ENCODE peak calls at places on chromosomes 3 and 15, in eight cellular contexts. S is endodermal cell; U is CD8-positive, alpha-beta T cell; T is cardiac muscle cell; H is mesendoderm; G is heart left ventricle; R is Karpas-422; Z is right cardiac atrium. C is an unnamed sample.
A peak's percentile ranks its signal among the peaks of the same experiment; 100 is the strongest.

GRCh38 chr3:83765971-83766370 is 1192.8 kb upstream of the CADM2 start:
- DNase-seq in T (no peak), H (no peak), G (no peak), S (no peak), Z (no peak), R (no peak), U (no peak), C (no peak)

GRCh38 chr3:171239757-171240503 is 213.4 kb upstream of the SLC2A2 start:
- DNase-seq in U (no peak), H (no peak), R (no peak), G (no peak), S (no peak), T (no peak), Z (no peak), C (no peak)

GRCh38 chr3:155946178-155946577 is 75.7 kb downstream of the GMPS start:
- DNase-seq in H (peak; percentile 22), T (peak; percentile 84), R (no peak), Z (no peak), S (no peak), U (no peak), G (no peak), C (no peak)

GRCh38 chr3:157527471-157527881 is 24.3 kb upstream of the VEPH1 start:
- DNase-seq in Z (no peak), R (no peak), U (no peak), H (no peak), S (no peak), G (no peak), T (peak; percentile 52), C (no peak)

GRCh38 chr15:25783607-25784131 is 79.5 kb downstream of the ATP10A start:
- DNase-seq in T (peak; percentile 33), H (peak; percentile 85), Z (no peak), R (peak; percentile 44), S (peak; percentile 95), G (no peak), U (peak; percentile 50), C (no peak)

GRCh38 chr3:182389041-182389815 is 404.1 kb upstream of the ATP11B start:
- DNase-seq in T (no peak), H (no peak), U (no peak), R (no peak), Z (no peak), G (no peak), S (no peak), C (no peak)

GRCh38 chr3:7927864-7928263 is 573.8 kb upstream of the LMCD1 start:
- DNase-seq in S (no peak), G (no peak), Z (no peak), T (no peak), U (no peak), R (no peak), H (peak; percentile 62), C (no peak)

GRCh38 chr3:116064646-116065045 is 380.6 kb downstream of the LSAMP start:
- DNase-seq in G (no peak), Z (no peak), U (no peak), T (no peak), S (no peak), H (no peak), R (no peak), C (no peak)

GRCh38 chr3:10263549-10264363 is 15.5 kb downstream of the TATDN2 start:
- DNase-seq in U (peak; percentile 74), H (peak; percentile 85), G (no peak), T (peak; percentile 62), Z (no peak), R (peak; percentile 62), S (peak; percentile 92), C (peak; percentile 32)

GRCh38 chr3:149195221-149195620 is 26.4 kb downstream of the CP start:
- DNase-seq in R (no peak), G (no peak), U (no peak), T (no peak), Z (no peak), S (no peak), H (no peak), C (no peak)

GRCh38 chr3:185744997-185745843 is 79.6 kb downstream of the IGF2BP2 start:
- DNase-seq in H (no peak), U (no peak), T (peak; percentile 75), S (peak; percentile 47), Z (no peak), R (no peak), G (no peak), C (no peak)

GRCh38 chr15:88256261-88257230 is at the start of gene NTRK3:
- DNase-seq in S (peak; percentile 81), Z (peak; percentile 68), G (no peak), T (peak; percentile 57), H (peak; percentile 66), R (no peak), U (no peak), C (no peak)

GRCh38 chr3:149460123-149460522 is 14.4 kb upstream of the TM4SF4 start:
- DNase-seq in R (no peak), H (no peak), Z (peak; percentile 72), U (no peak), T (peak; percentile 67), G (peak; percentile 38), S (no peak), C (no peak)

GRCh38 chr15:99015677-99016568 is 8.3 kb upstream of the PGPEP1L start:
- DNase-seq in S (peak; percentile 79), H (peak; percentile 57), G (no peak), R (no peak), Z (no peak), T (no peak), U (no peak), C (no peak)

GRCh38 chr3:114558271-114558670 is 264.4 kb downstream of the TIGIT start:
- DNase-seq in Z (no peak), S (no peak), G (no peak), H (no peak), T (peak; percentile 23), R (no peak), U (no peak), C (no peak)

GRCh38 chr3:156518726-156519125 is 36.2 kb downstream of the SSR3 start:
- DNase-seq in S (no peak), U (no peak), Z (no peak), T (no peak), R (no peak), G (no peak), H (no peak), C (no peak)

GRCh38 chr3:172520332-172520831 is 2.8 kb downstream of the TNFSF10 start:
- DNase-seq in T (peak; percentile 29), S (no peak), H (no peak), R (no peak), Z (no peak), G (no peak), U (no peak), C (no peak)
- H3K4me1 ChIP-seq in T (no peaks in the 10 kb centered on the region), S (no peaks in the 10 kb centered on the region), H (no peaks in the 10 kb centered on the region), R (peaks cover 6% of the 10 kb centered on the region), Z (peaks cover 5% of the 10 kb centered on the region), G (peaks cover 59% of the 10 kb centered on the region), U (peaks cover 47% of the 10 kb centered on the region), C (peaks cover 40% of the 10 kb centered on the region)

DNA sequence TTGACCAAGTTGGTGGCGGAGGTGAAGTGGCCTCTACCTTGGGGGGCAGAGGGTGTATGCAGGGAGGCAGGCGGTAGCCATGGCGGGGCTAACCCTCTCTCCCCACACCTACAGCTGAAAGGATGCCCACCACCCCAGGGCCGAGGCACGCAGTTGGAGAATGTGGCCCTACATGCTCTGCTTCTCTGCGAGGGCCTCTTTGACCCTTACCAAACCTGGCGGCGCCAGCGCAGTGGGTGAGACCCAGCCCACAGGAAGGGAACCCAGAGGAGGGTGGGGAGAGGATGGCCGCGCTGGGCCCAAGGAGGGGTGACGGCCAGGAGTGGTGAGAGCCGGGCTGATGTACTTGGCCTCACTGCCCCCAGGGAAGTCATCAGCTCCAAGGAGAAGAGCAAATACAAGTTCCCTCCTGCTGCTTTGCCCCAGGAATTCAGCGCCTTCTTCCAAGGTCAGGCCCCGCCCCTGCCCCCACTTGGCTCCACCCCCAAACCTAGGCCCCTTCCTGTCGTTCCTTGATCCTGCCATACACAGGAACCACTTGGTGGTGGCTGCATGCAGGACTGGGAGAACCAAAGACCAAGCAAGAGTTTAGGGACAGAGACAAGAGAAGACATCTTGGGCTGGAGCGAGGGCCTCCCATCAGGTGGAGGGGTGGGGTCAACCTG is 9.8 kb downstream of the NBEAL2 start:
- DNase-seq in T (no peak), S (peak; percentile 85), G (no peak), H (peak; percentile 76), R (no peak), Z (peak; percentile 45), U (no peak), C (no peak)
- H3K27ac ChIP-seq in T (no peak overlapping the region), S (no peak overlapping the region), G (peak overlapping the region; percentile 92), H (no peak overlapping the region), R (peak overlapping the region; percentile 91), Z (no peak overlapping the region), U (no peak overlapping the region), C (no peak overlapping the region)

GRCh38 chr3:13545952-13546454 is 2.9 kb upstream of the FBLN2 start:
- DNase-seq in U (no peak), H (no peak), G (no peak), Z (no peak), S (no peak), T (no peak), R (no peak), C (no peak)

GRCh38 chr3:13546667-13547171 is 2.2 kb upstream of the FBLN2 start:
- DNase-seq in S (peak; percentile 87), T (peak; percentile 68), H (peak; percentile 98), Z (peak; percentile 93), G (no peak), U (no peak), R (no peak), C (no peak)

GRCh38 chr3:13549513-13550256 is 760 bp downstream of the FBLN2 start:
- DNase-seq in G (no peak), Z (no peak), H (no peak), S (no peak), U (peak; percentile 37), T (no peak), R (no peak), C (no peak)

GRCh38 chr3:13548696-13549512 is at the start of gene FBLN2:
- DNase-seq in R (no peak), Z (peak; percentile 91), G (peak; percentile 63), T (peak; percentile 71), S (peak; percentile 88), U (no peak), H (peak; percentile 78), C (no peak)

GRCh38 chr3:13547591-13548371 is 1.1 kb upstream of the FBLN2 start:
- DNase-seq in T (no peak), H (peak; percentile 57), G (no peak), U (no peak), Z (peak; percentile 67), R (no peak), S (peak; percentile 87), C (no peak)
- H3K4me1 ChIP-seq in T (peaks cover 14% of the 10 kb centered on the region), H (peaks cover 26% of the 10 kb centered on the region), G (peaks cover 60% of the 10 kb centered on the region), U (peaks cover 44% of the 10 kb centered on the region), Z (peaks cover 7% of the 10 kb centered on the region), R (peaks cover 10% of the 10 kb centered on the region), S (peaks cover 9% of the 10 kb centered on the region), C (no peaks in the 10 kb centered on the region)

GRCh38 chr3:134360046-134360445 is 14.2 kb downstream of the AMOTL2 start:
- DNase-seq in T (no peak), G (no peak), U (no peak), Z (peak; percentile 79), S (peak; percentile 56), R (no peak), H (no peak), C (no peak)

GRCh38 chr3:134357914-134358811 is 16.1 kb downstream of the AMOTL2 start:
- DNase-seq in U (no peak), H (peak; percentile 98), R (peak; percentile 60), G (no peak), T (peak; percentile 96), Z (peak; percentile 59), S (peak; percentile 78), C (no peak)

GRCh38 chr3:134361162-134361831 is 12.9 kb downstream of the AMOTL2 start:
- DNase-seq in H (no peak), R (no peak), Z (peak; percentile 74), G (peak; percentile 18), S (peak; percentile 58), T (no peak), U (no peak), C (no peak)

GRCh38 chr3:134357261-134357913 is 16.9 kb downstream of the AMOTL2 start:
- DNase-seq in S (peak; percentile 48), R (no peak), G (no peak), U (no peak), H (no peak), T (no peak), Z (peak; percentile 29), C (no peak)

GRCh38 chr3:134359121-134360010 is 14.9 kb downstream of the AMOTL2 start:
- DNase-seq in S (peak; percentile 59), H (no peak), T (no peak), G (no peak), U (no peak), R (no peak), Z (peak; percentile 67), C (no peak)
- H3K27ac ChIP-seq in S (peak overlapping the region; percentile 89), H (peak overlapping the region; percentile 36), T (peak overlapping the region; percentile 99), G (peak overlapping the region; percentile 42), U (no peak overlapping the region), R (no peak overlapping the region), Z (peak overlapping the region; percentile 51), C (no peak overlapping the region)

C was measured in effector memory CD4-positive, alpha-beta T cell.